ENCODE peak calls at places on chromosomes 3 and 15, in four cellular contexts. H is A673, R is H7, Z is aorta. G is an unnamed sample.
A peak's percentile ranks its signal among the peaks of the same experiment; 100 is the strongest.

GRCh38 chr3:192929755-192930491 is 12.3 kb upstream of the MB21D2 start:
- DNase-seq in H (no peak), R (no peak), Z (no peak), G (no peak)

GRCh38 chr3:185420762-185421161 is 57.8 kb downstream of the MAP3K13 start:
- DNase-seq in H (peak; percentile 39), R (no peak), Z (no peak), G (no peak)

GRCh38 chr3:50187750-50188149 is 3.7 kb upstream of the GNAT1 start:
- DNase-seq in H (no peak), R (no peak), Z (no peak), G (no peak)

GRCh38 chr3:147422226-147422933 is 13.2 kb downstream of the ZIC1 start:
- DNase-seq in H (no peak), R (no peak), Z (no peak), G (no peak)

GRCh38 chr3:157335677-157336076 is 101.0 kb upstream of the PTX3 start:
- DNase-seq in H (peak; percentile 79), R (peak; percentile 23), Z (no peak), G (peak; percentile 59)

GRCh38 chr3:169863458-169863899 is 6.3 kb downstream of the LRRC31 start:
- DNase-seq in H (peak; percentile 79), R (peak; percentile 40), Z (no peak), G (peak; percentile 36)

GRCh38 chr15:83769411-83769960 is 115.6 kb downstream of the ADAMTSL3 start:
- DNase-seq in H (no peak), R (no peak), Z (no peak), G (no peak)

GRCh38 chr3:134879991-134880390 is 84.9 kb downstream of the EPHB1 start:
- DNase-seq in H (no peak), R (no peak), Z (no peak), G (no peak)

GRCh38 chr3:185807455-185808068 is 17.3 kb downstream of the IGF2BP2 start:
- DNase-seq in H (peak; percentile 76), R (peak; percentile 35), Z (no peak), G (no peak)

GRCh38 chr3:165895919-165896318 is 58.7 kb upstream of the BCHE start:
- DNase-seq in H (peak; percentile 49), R (peak; percentile 33), Z (no peak), G (no peak)

GRCh38 chr15:40591310-40591845 is 2.7 kb upstream of the KNL1 start:
- DNase-seq in H (no peak), R (peak; percentile 58), Z (no peak), G (no peak)

GRCh38 chr15:25176991-25177954 is 222.5 kb downstream of the SNRPN start:
- DNase-seq in H (no peak), R (peak; percentile 39), Z (peak; percentile 37), G (peak; percentile 26)

GRCh38 chr3:8524656-8525399 is 23.2 kb downstream of the LMCD1 start:
- DNase-seq in H (no peak), R (no peak), Z (no peak), G (no peak)

GRCh38 chr3:123031051-123031450 is 3.5 kb upstream of the SEMA5B start:
- DNase-seq in H (peak; percentile 32), R (no peak), Z (no peak), G (no peak)
- H3K27me3 ChIP-seq in H (peaks cover 52% of the 10 kb centered on the region), R (peaks cover 26% of the 10 kb centered on the region), Z (no peaks in the 10 kb centered on the region), G (no peaks in the 10 kb centered on the region)

GRCh38 chr15:101348015-101348414 is 53.0 kb upstream of the SNRPA1 start:
- DNase-seq in H (no peak), R (peak; percentile 68), Z (no peak), G (no peak)

GRCh38 chr15:101346928-101347327 is 51.9 kb upstream of the SNRPA1 start:
- DNase-seq in H (peak; percentile 18), R (no peak), Z (no peak), G (no peak)

GRCh38 chr15:101349497-101349951 is 54.5 kb upstream of the SNRPA1 start:
- DNase-seq in H (no peak), R (no peak), Z (no peak), G (no peak)

GRCh38 chr15:101347454-101347853 is 52.4 kb upstream of the SNRPA1 start:
- DNase-seq in H (no peak), R (no peak), Z (no peak), G (no peak)

DNA sequence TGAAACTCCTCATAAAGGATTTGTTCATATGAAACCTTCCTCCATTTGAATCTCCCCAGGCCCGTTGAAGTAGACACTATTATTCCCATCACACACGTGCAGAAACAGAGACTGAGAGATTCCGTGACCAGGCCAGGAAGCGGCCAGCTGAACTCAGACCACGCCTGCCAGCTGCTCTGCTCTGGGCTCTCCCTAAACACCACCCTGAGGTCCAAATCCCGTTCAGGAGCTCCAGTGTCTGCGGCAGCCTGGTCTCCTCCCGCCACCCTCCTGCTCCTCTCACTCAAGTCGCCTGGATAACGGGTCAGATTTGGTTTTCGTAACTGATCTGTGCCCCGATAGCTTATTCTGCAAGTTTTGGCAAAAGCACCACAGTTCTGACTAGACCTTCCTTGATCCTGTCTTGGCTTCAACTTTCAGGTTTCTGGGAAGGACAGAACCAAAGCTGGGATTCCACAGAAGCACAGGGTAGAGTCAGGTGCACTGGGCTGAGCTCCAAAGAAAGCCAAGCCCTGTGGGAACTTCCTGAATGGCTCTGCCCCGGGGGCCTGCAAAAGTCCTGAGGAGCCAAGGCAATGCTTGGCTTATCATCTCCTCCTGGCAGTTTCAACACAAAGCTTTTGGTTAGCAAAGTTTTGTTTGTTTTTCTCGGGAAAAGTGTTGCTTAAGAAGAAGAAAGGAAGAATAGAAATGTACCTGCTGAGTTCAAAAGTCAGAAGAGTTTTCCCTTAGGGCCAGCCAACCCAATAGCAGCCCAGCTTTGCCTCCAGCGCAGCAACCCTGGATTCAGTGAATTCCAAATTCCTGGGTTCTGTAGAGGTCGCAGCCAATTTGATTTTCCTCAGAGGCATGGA is 53.8 kb upstream of the SNRPA1 start:
- DNase-seq in H (no peak), R (peak; percentile 70), Z (no peak), G (no peak)
- H3K4me3 ChIP-seq in H (no peak overlapping the region), R (no peak overlapping the region), Z (no peak overlapping the region), G (no peak overlapping the region)

GRCh38 chr15:70016511-70016994 is 81.2 kb downstream of the TLE3 start:
- DNase-seq in H (no peak), R (no peak), Z (peak; percentile 42), G (no peak)
- H3K27me3 ChIP-seq in H (no peaks in the 10 kb centered on the region), R (peaks cover 2% of the 10 kb centered on the region), Z (no peaks in the 10 kb centered on the region), G (peaks cover 6% of the 10 kb centered on the region)

GRCh38 chr3:98743071-98743470 is 20.1 kb upstream of the ST3GAL6 start:
- DNase-seq in H (no peak), R (no peak), Z (no peak), G (no peak)

GRCh38 chr3:98746882-98747281 is 16.3 kb upstream of the ST3GAL6 start:
- DNase-seq in H (no peak), R (no peak), Z (no peak), G (no peak)

GRCh38 chr3:98744283-98744682 is 18.9 kb upstream of the ST3GAL6 start:
- DNase-seq in H (no peak), R (no peak), Z (no peak), G (no peak)

GRCh38 chr3:98746122-98746521 is 17.0 kb upstream of the ST3GAL6 start:
- DNase-seq in H (no peak), R (no peak), Z (no peak), G (no peak)

DNA sequence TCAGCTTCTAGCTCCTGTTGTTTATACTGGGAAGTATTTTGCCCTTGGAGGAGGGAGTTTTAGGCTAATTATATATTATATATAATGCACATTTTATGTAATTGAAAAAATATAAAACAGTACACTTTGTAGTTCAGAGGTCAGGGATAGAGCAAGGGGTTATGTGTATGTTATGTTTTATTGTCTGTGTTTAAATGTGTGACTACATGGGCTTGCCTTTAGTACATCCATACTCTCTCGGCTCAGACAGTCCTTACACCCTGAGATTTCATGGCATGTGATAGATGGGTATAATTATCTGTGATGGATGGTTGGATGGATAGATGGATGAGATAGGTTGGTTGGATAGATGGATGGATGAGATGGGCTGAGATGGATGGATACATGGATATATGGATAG is 17.4 kb upstream of the ST3GAL6 start:
- DNase-seq in H (no peak), R (no peak), Z (no peak), G (no peak)
- H3K4me3 ChIP-seq in H (no peak overlapping the region), R (no peak overlapping the region), Z (no peak overlapping the region), G (no peak overlapping the region)

DNA sequence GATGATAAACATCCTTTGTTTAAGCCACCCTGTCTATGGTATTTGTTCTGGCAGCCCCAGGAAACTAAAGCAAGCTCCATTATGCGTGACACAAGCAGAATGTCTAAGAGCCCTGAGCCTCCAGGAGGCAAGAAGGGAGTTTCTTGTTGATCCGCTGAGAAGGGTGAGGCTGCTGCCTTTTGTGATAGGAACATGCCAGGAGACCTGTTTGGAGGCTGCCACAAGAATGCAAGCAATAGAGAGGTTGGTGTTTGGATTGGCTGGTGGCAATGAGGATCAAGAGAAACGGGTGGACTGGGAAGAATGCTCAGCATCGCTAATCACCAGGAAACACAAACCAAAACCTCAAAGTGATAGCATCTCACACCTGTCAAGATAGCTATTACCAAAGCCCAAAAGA is 104.8 kb downstream of the ASB7 start:
- DNase-seq in H (no peak), R (no peak), Z (no peak), G (no peak)
- H3K27me3 ChIP-seq in H (peaks cover 1% of the 10 kb centered on the region), R (no peaks in the 10 kb centered on the region), Z (no peaks in the 10 kb centered on the region), G (no peaks in the 10 kb centered on the region)

GRCh38 chr15:33066584-33066983 is 127.9 kb downstream of the FMN1 start:
- DNase-seq in H (no peak), R (no peak), Z (no peak), G (no peak)
- H3K4me3 ChIP-seq in H (no peak overlapping the region), R (no peak overlapping the region), Z (no peak overlapping the region), G (no peak overlapping the region)